ENCODE peak calls at places on chromosome 21, in four cellular contexts. E is sciatic nerve, K is MM.1S, U is HT-29. J is an unnamed sample.

GRCh38 chr21:25568230-25568629 is 39.1 kb downstream of the MRPL39 start:
- DNase-seq in E (peak; percentile 61), U (no peak), K (no peak), J (no peak)

GRCh38 chr21:44867999-44868700 is 5.3 kb downstream of the PTTG1IP start:
- DNase-seq in E (no peak), U (no peak), K (no peak), J (peak; percentile 40)

GRCh38 chr21:45615145-45615711 is 28.3 kb upstream of the PCBP3 start:
- DNase-seq in E (peak; percentile 51), K (no peak), U (no peak), J (peak; percentile 89)

GRCh38 chr21:31526040-31526439 is 133.5 kb upstream of the SOD1 start:
- DNase-seq in U (no peak), E (no peak), K (no peak), J (no peak)

GRCh38 chr21:46157396-46157986 is 2.1 kb upstream of the FTCD start:
- DNase-seq in K (no peak), E (no peak), U (no peak), J (no peak)

GRCh38 chr21:33412832-33413519 is 9.8 kb downstream of the IFNGR2 start:
- DNase-seq in K (peak; percentile 62), U (peak; percentile 66), E (no peak), J (peak; percentile 15)

GRCh38 chr21:39103689-39104088 is 79.6 kb downstream of the PSMG1 start:
- DNase-seq in K (no peak), E (no peak), U (no peak), J (no peak)

GRCh38 chr21:20971296-20971921 is 26.8 kb upstream of the NCAM2 start:
- DNase-seq in E (peak; percentile 77), U (peak; percentile 47), K (peak; percentile 70), J (no peak)

GRCh38 chr21:38811257-38811656 is 5.5 kb downstream of the ETS2 start:
- DNase-seq in U (peak; percentile 32), K (no peak), E (no peak), J (no peak)

GRCh38 chr21:46569071-46569470 is 35.8 kb downstream of the S100B start:
- DNase-seq in K (no peak), E (no peak), U (no peak), J (no peak)

GRCh38 chr21:31395268-31395667 is 51.2 kb upstream of the TIAM1 start:
- DNase-seq in K (no peak), E (no peak), U (no peak), J (no peak)

GRCh38 chr21:35384375-35384774 is 335.3 kb upstream of the RUNX1 start:
- DNase-seq in U (no peak), K (no peak), E (no peak), J (no peak)

GRCh38 chr21:40447016-40447415 is 399.9 kb downstream of the DSCAM start:
- DNase-seq in E (no peak), K (no peak), U (no peak), J (no peak)